ENCODE peak calls at places on chromosomes 5 and 9, in six cellular contexts. N is uterus, H is lung, W is AG10803, I is dorsolateral prefrontal cortex, U is fibroblast of lung. T is an unnamed sample.
A peak's percentile ranks its signal among the peaks of the same experiment; 100 is the strongest.

GRCh38 chr5:142356318-142356715 is 31.5 kb upstream of the SPRY4 start:
- DNase-seq in N (no peak), H (no peak), W (peak; percentile 87), I (no peak), U (peak; percentile 69), T (peak; percentile 86)

GRCh38 chr9:110099236-110099741 is 108.7 kb downstream of the C9orf152 start:
- DNase-seq in N (peak; percentile 34), H (no peak), W (peak; percentile 89), I (no peak), U (peak; percentile 92), T (peak; percentile 77)

GRCh38 chr5:33841829-33842228 is 50.0 kb downstream of the ADAMTS12 start:
- DNase-seq in N (no peak), H (no peak), W (no peak), I (no peak), U (peak; percentile 25), T (no peak)

GRCh38 chr5:157253547-157253946 is 12.4 kb upstream of the CYFIP2 start:
- DNase-seq in N (peak; percentile 29), H (peak; percentile 55), W (peak; percentile 60), I (no peak), U (peak; percentile 22), T (peak; percentile 53)

GRCh38 chr9:36144322-36145206 is 8.0 kb downstream of the GLIPR2 start:
- DNase-seq in N (no peak), H (no peak), W (no peak), I (no peak), U (no peak), T (no peak)

GRCh38 chr5:65871182-65871581 is 55.2 kb upstream of the ERBIN start:
- DNase-seq in N (no peak), H (no peak), W (peak; percentile 85), I (no peak), U (peak; percentile 88), T (peak; percentile 63)

GRCh38 chr9:88742483-88742882 is 207.5 kb downstream of the NXNL2 start:
- DNase-seq in N (peak; percentile 36), H (no peak), W (peak; percentile 93), I (no peak), U (peak; percentile 73), T (peak; percentile 75)

GRCh38 chr5:122311888-122312669 is at the start of gene SNCAIP:
- DNase-seq in N (peak; percentile 57), H (peak; percentile 32), W (peak; percentile 41), I (peak; percentile 29), U (peak; percentile 63), T (peak; percentile 47)

GRCh38 chr5:34740306-34740891 is 84.3 kb downstream of the RAI14 start:
- DNase-seq in N (peak; percentile 52), H (peak; percentile 34), W (peak; percentile 39), I (no peak), U (no peak), T (no peak)

GRCh38 chr5:154756203-154756870 is 1.2 kb downstream of the LARP1 start:
- DNase-seq in N (peak; percentile 33), H (peak; percentile 57), W (peak; percentile 21), I (peak; percentile 32), U (no peak), T (no peak)

DNA sequence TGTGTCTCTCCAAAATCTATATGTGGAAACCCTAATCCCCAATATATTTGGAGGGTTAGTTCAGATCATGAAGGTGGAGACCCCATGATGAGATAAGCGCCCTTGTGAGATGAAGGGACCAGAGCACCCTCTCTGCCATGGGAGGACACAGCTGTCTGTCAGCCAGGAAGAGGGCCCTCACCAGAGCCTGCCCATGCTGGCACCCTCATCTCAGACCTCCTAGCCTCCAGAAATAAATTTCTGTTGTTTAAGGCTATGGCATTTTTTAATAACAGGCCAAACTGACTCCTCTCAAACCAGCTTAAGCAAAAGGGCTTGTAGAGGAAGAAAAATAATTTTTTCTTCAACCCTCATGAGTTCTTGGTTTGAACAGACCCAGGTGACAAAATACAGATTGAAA is 79.2 kb upstream of the MAMDC2 start:
- DNase-seq in N (no peak), H (no peak), W (no peak), I (no peak), U (no peak), T (no peak)
- H3K4me3 ChIP-seq in N (no peak overlapping the region), H (no peak overlapping the region), W (no peak overlapping the region), I (no peak overlapping the region), U (no peak overlapping the region), T (no peak overlapping the region)

DNA sequence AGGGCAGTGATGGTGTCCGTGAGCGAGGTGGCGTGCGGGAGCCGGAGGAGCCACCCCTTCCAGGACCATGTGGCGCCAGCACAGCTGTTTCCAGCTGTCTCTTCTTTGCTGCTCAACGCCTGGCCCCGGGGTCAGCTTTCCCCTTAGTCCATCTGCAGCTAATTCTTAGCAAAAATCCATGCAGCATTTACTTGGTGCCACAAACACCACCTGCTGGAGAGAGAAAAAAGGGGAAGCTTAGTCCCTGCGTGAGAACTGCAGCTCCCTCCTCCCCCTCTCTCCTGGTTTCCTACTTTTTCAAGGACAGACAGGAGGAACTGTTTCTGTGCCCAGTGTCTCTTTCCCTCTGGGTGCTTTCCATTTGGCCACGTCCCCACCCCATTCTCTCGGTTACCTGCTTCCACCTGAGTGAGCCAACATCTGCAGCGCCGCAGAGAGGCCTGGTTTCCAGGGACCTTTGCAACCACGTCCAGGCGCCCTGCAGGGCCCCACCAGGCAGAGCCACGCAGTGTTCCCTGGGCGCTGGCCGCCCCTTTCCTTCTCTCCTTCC is 3.4 kb downstream of the SLC6A19 start:
- DNase-seq in N (no peak), H (no peak), W (peak; percentile 5), I (no peak), U (peak; percentile 10), T (peak; percentile 1)
- TF ChIP-seq CTCF in N (no peak), H (no peak), W (peak; percentile 44), I (no peak), U (peak; percentile 26), T (peak; percentile 35)

GRCh38 chr5:14168793-14169262 is 25.7 kb downstream of the TRIO start:
- DNase-seq in N (no peak), H (no peak), W (no peak), I (no peak), U (no peak), T (no peak)

GRCh38 chr5:14171621-14172020 is 28.5 kb downstream of the TRIO start:
- DNase-seq in N (no peak), H (no peak), W (peak; percentile 73), I (no peak), U (peak; percentile 77), T (no peak)

GRCh38 chr5:14173419-14174234 is 30.5 kb downstream of the TRIO start:
- DNase-seq in N (no peak), H (no peak), W (peak; percentile 39), I (no peak), U (no peak), T (peak; percentile 56)

GRCh38 chr5:14172149-14172795 is 29.1 kb downstream of the TRIO start:
- DNase-seq in N (no peak), H (no peak), W (no peak), I (no peak), U (no peak), T (no peak)

DNA sequence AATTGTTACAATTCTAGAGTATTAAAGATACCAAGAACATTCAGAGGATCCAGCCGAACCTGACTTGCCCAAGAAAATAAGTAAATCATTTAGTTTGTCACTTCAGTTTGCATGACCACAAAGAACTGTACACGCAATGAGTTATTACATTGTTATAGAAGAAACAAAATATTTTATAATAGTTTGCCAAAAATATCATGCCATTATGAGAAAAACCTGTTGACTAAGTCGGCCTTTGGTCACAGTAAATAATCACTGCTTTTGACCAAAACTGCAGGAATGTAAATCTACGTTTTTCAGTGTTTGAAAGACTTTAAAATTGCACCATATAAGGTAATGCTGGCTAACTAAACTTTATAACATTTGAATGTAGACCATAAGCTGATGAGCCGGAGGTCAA is 27.9 kb downstream of the TRIO start:
- DNase-seq in N (no peak), H (no peak), W (peak; percentile 87), I (no peak), U (peak; percentile 59), T (no peak)
- H3K4me3 ChIP-seq in N (no peak overlapping the region), H (no peak overlapping the region), W (no peak overlapping the region), I (no peak overlapping the region), U (no peak overlapping the region), T (no peak overlapping the region)

GRCh38 chr9:79974806-79975422 is 403.1 kb downstream of the TLE4 start:
- DNase-seq in N (no peak), H (no peak), W (no peak), I (no peak), U (no peak), T (no peak)
- TF ChIP-seq CTCF in N (no peak), H (no peak), W (no peak), I (no peak), U (no peak), T (no peak)

GRCh38 chr9:16832101-16832500 is 38.4 kb downstream of the BNC2 start:
- DNase-seq in N (no peak), H (no peak), W (no peak), I (no peak), U (no peak), T (no peak)

GRCh38 chr9:16825971-16826370 is 44.5 kb downstream of the BNC2 start:
- DNase-seq in N (no peak), H (no peak), W (peak; percentile 87), I (no peak), U (peak; percentile 91), T (peak; percentile 69)

GRCh38 chr9:16830806-16831205 is 39.7 kb downstream of the BNC2 start:
- DNase-seq in N (no peak), H (no peak), W (no peak), I (no peak), U (no peak), T (no peak)

GRCh38 chr9:16825364-16825763 is 45.1 kb downstream of the BNC2 start:
- DNase-seq in N (no peak), H (no peak), W (peak; percentile 76), I (no peak), U (peak; percentile 45), T (peak; percentile 52)

GRCh38 chr9:16828335-16829281 is 41.9 kb downstream of the BNC2 start:
- DNase-seq in N (peak; percentile 34), H (no peak), W (peak; percentile 90), I (no peak), U (peak; percentile 70), T (peak; percentile 46)
- H3K4me3 ChIP-seq in N (peak overlapping the region; percentile 24), H (no peak overlapping the region), W (peak overlapping the region; percentile 48), I (peak overlapping the region; percentile 38), U (peak overlapping the region; percentile 13), T (peak overlapping the region; percentile 16)

T was measured in astrocyte of the spinal cord.